ENCODE peak calls at places on chromosomes 5 and 9, in seven cellular contexts. One of them, this sample, is unnamed.
A peak's percentile ranks its signal among the peaks of the same experiment; 100 is the strongest.

GRCh38 chr9:129803679-129804065 is 688 bp downstream of the TOR1B start:
- DNase-seq in IMR-90: no peak
- DNase-seq in brain microvascular endothelial cell: no peak
- DNase-seq in A549: no peak
- DNase-seq in fibroblast of the aortic adventitia: peak; percentile 19
- DNase-seq in choroid plexus epithelial cell: peak; percentile 23
- DNase-seq in K562: no peak
- DNase-seq in this sample: peak; percentile 15

GRCh38 chr5:151868451-151868850 is 56.2 kb downstream of the GLRA1 start:
- DNase-seq in IMR-90: no peak
- DNase-seq in brain microvascular endothelial cell: no peak
- DNase-seq in A549: no peak
- DNase-seq in fibroblast of the aortic adventitia: no peak
- DNase-seq in choroid plexus epithelial cell: no peak
- DNase-seq in K562: no peak
- DNase-seq in this sample: no peak

GRCh38 chr9:35813434-35814105 is 1.3 kb downstream of the HINT2 start:
- DNase-seq in IMR-90: peak; percentile 32
- DNase-seq in brain microvascular endothelial cell: no peak
- DNase-seq in A549: peak; percentile 79
- DNase-seq in fibroblast of the aortic adventitia: peak; percentile 25
- DNase-seq in choroid plexus epithelial cell: peak; percentile 47
- DNase-seq in K562: peak; percentile 43
- DNase-seq in this sample: no peak

GRCh38 chr5:173530547-173530946 is 85.9 kb downstream of the BOD1 start:
- DNase-seq in IMR-90: no peak
- DNase-seq in brain microvascular endothelial cell: no peak
- DNase-seq in A549: peak; percentile 22
- DNase-seq in fibroblast of the aortic adventitia: no peak
- DNase-seq in choroid plexus epithelial cell: peak; percentile 26
- DNase-seq in K562: peak; percentile 28
- DNase-seq in this sample: no peak

GRCh38 chr5:156722358-156722757 is 127.7 kb upstream of the PPP1R2B start:
- DNase-seq in IMR-90: peak; percentile 29
- DNase-seq in brain microvascular endothelial cell: no peak
- DNase-seq in A549: no peak
- DNase-seq in fibroblast of the aortic adventitia: no peak
- DNase-seq in choroid plexus epithelial cell: no peak
- DNase-seq in K562: no peak
- DNase-seq in this sample: no peak

GRCh38 chr9:97502222-97502983 is 937 bp downstream of the TMOD1 start:
- DNase-seq in IMR-90: no peak
- DNase-seq in brain microvascular endothelial cell: no peak
- DNase-seq in A549: no peak
- DNase-seq in fibroblast of the aortic adventitia: no peak
- DNase-seq in choroid plexus epithelial cell: no peak
- DNase-seq in K562: peak; percentile 31
- DNase-seq in this sample: no peak

GRCh38 chr9:114336157-114336556 is 6.5 kb downstream of the ORM2 start:
- DNase-seq in IMR-90: no peak
- DNase-seq in brain microvascular endothelial cell: no peak
- DNase-seq in A549: no peak
- DNase-seq in fibroblast of the aortic adventitia: no peak
- DNase-seq in choroid plexus epithelial cell: no peak
- DNase-seq in K562: no peak
- DNase-seq in this sample: no peak

GRCh38 chr9:92492781-92493401 is 10.6 kb upstream of the ASPN start:
- DNase-seq in IMR-90: no peak
- DNase-seq in brain microvascular endothelial cell: no peak
- DNase-seq in A549: no peak
- DNase-seq in fibroblast of the aortic adventitia: no peak
- DNase-seq in choroid plexus epithelial cell: no peak
- DNase-seq in K562: no peak
- DNase-seq in this sample: no peak

GRCh38 chr5:72859127-72859526 is 42.7 kb downstream of the TNPO1 start:
- DNase-seq in IMR-90: no peak
- DNase-seq in brain microvascular endothelial cell: no peak
- DNase-seq in A549: no peak
- DNase-seq in fibroblast of the aortic adventitia: no peak
- DNase-seq in choroid plexus epithelial cell: no peak
- DNase-seq in K562: no peak
- DNase-seq in this sample: no peak

GRCh38 chr5:143543358-143544255 is 140.1 kb upstream of the NR3C1 start:
- DNase-seq in IMR-90: peak; percentile 76
- DNase-seq in brain microvascular endothelial cell: peak; percentile 29
- DNase-seq in A549: peak; percentile 76
- DNase-seq in fibroblast of the aortic adventitia: peak; percentile 63
- DNase-seq in choroid plexus epithelial cell: peak; percentile 59
- DNase-seq in K562: no peak
- DNase-seq in this sample: peak; percentile 44

GRCh38 chr5:53167836-53168235 is 58.3 kb upstream of the MOCS2 start:
- DNase-seq in IMR-90: peak; percentile 39
- DNase-seq in brain microvascular endothelial cell: no peak
- DNase-seq in A549: no peak
- DNase-seq in fibroblast of the aortic adventitia: peak; percentile 50
- DNase-seq in choroid plexus epithelial cell: peak; percentile 74
- DNase-seq in K562: no peak
- DNase-seq in this sample: peak; percentile 48

GRCh38 chr9:114662081-114662989 is 4.7 kb upstream of the TEX53 start:
- DNase-seq in IMR-90: peak; percentile 33
- DNase-seq in brain microvascular endothelial cell: peak; percentile 35
- DNase-seq in A549: peak; percentile 33
- DNase-seq in fibroblast of the aortic adventitia: peak; percentile 52
- DNase-seq in choroid plexus epithelial cell: peak; percentile 52
- DNase-seq in K562: peak; percentile 81
- DNase-seq in this sample: peak; percentile 31

GRCh38 chr5:170534177-170534576 is 30.4 kb downstream of the KCNIP1 start:
- DNase-seq in IMR-90: no peak
- DNase-seq in brain microvascular endothelial cell: no peak
- DNase-seq in A549: no peak
- DNase-seq in fibroblast of the aortic adventitia: no peak
- DNase-seq in choroid plexus epithelial cell: no peak
- DNase-seq in K562: no peak
- DNase-seq in this sample: no peak

GRCh38 chr9:84970432-84970831 is 300.9 kb downstream of the NTRK2 start:
- DNase-seq in IMR-90: no peak
- DNase-seq in brain microvascular endothelial cell: peak; percentile 49
- DNase-seq in A549: peak; percentile 90
- DNase-seq in fibroblast of the aortic adventitia: peak; percentile 1
- DNase-seq in choroid plexus epithelial cell: no peak
- DNase-seq in K562: no peak
- DNase-seq in this sample: peak; percentile 32

GRCh38 chr5:146818790-146819189 is 59.8 kb downstream of the PPP2R2B start:
- DNase-seq in IMR-90: no peak
- DNase-seq in brain microvascular endothelial cell: no peak
- DNase-seq in A549: no peak
- DNase-seq in fibroblast of the aortic adventitia: no peak
- DNase-seq in choroid plexus epithelial cell: no peak
- DNase-seq in K562: no peak
- DNase-seq in this sample: no peak
- TF ChIP-seq CTCF in IMR-90: no peak
- TF ChIP-seq CTCF in brain microvascular endothelial cell: no peak
- TF ChIP-seq CTCF in A549: no peak
- TF ChIP-seq CTCF in fibroblast of the aortic adventitia: no peak
- TF ChIP-seq CTCF in choroid plexus epithelial cell: no peak
- TF ChIP-seq CTCF in K562: no peak
- TF ChIP-seq CTCF in this sample: no peak

DNA sequence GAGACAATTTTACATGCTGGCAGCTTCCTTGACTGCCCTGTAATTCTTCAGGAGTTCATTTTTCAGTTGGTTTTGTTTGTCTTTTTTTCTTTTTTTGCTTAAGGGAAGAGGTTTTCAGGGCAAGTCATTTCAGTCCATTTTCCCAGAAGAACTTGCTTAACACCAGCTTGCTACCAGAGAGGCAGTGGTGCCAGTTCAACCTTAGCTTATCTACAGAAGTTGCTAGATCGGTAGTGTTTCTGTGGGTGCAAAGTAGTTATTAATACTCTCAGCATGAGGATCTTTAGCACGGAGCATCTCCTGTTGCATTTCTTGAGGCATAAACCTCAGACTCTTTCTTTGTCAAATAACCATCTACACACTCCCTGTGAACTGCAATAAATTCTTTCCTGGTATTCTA is 1.1 kb downstream of the SPEF2 start:
- DNase-seq in IMR-90: no peak
- DNase-seq in brain microvascular endothelial cell: no peak
- DNase-seq in A549: no peak
- DNase-seq in fibroblast of the aortic adventitia: peak; percentile 2
- DNase-seq in choroid plexus epithelial cell: peak; percentile 4
- DNase-seq in K562: no peak
- DNase-seq in this sample: no peak
- H3K4me3 ChIP-seq in IMR-90: no peak overlapping the region
- H3K4me3 ChIP-seq in brain microvascular endothelial cell: no peak overlapping the region
- H3K4me3 ChIP-seq in A549: peak overlapping the region; percentile 87
- H3K4me3 ChIP-seq in fibroblast of the aortic adventitia: peak overlapping the region; percentile 90
- H3K4me3 ChIP-seq in choroid plexus epithelial cell: no peak overlapping the region
- H3K4me3 ChIP-seq in K562: no peak overlapping the region
- H3K4me3 ChIP-seq in this sample: no peak overlapping the region

DNA sequence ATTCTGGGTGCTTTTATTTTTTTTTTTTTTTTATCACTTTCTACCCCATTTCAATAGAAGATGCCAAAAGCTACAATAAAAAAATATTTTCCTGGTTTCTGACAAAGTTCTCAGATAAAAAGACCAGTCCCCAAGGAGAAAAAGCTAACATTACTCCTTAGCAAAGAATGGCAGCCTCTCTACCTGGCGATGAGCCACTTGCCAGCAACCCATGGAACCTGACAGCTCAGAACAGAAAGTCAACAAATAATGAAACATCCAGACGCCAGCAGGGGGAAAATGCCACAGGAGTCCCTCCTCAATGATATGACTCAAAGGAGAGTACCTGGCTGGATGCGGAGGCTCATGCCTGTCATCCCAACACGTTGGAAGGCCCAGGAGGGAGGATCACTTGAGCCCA is 123.2 kb downstream of the MYO10 start:
- DNase-seq in IMR-90: peak; percentile 61
- DNase-seq in brain microvascular endothelial cell: peak; percentile 51
- DNase-seq in A549: peak; percentile 72
- DNase-seq in fibroblast of the aortic adventitia: peak; percentile 93
- DNase-seq in choroid plexus epithelial cell: peak; percentile 69
- DNase-seq in K562: no peak
- DNase-seq in this sample: peak; percentile 78
- TF ChIP-seq CTCF in IMR-90: peak; percentile 7
- TF ChIP-seq CTCF in brain microvascular endothelial cell: peak; percentile 37
- TF ChIP-seq CTCF in A549: no peak
- TF ChIP-seq CTCF in fibroblast of the aortic adventitia: peak; percentile 33
- TF ChIP-seq CTCF in choroid plexus epithelial cell: peak; percentile 35
- TF ChIP-seq CTCF in K562: no peak
- TF ChIP-seq CTCF in this sample: peak; percentile 15

GRCh38 chr5:1651250-1651649 is 127.5 kb upstream of the LPCAT1 start:
- DNase-seq in IMR-90: no peak
- DNase-seq in brain microvascular endothelial cell: no peak
- DNase-seq in A549: no peak
- DNase-seq in fibroblast of the aortic adventitia: no peak
- DNase-seq in choroid plexus epithelial cell: no peak
- DNase-seq in K562: no peak
- DNase-seq in this sample: no peak
- H3K4me3 ChIP-seq in IMR-90: no peak overlapping the region
- H3K4me3 ChIP-seq in brain microvascular endothelial cell: no peak overlapping the region
- H3K4me3 ChIP-seq in A549: no peak overlapping the region
- H3K4me3 ChIP-seq in fibroblast of the aortic adventitia: no peak overlapping the region
- H3K4me3 ChIP-seq in choroid plexus epithelial cell: no peak overlapping the region
- H3K4me3 ChIP-seq in K562: no peak overlapping the region
- H3K4me3 ChIP-seq in this sample: no peak overlapping the region

GRCh38 chr5:95848701-95849100 is 26.2 kb upstream of the GLRX start:
- DNase-seq in IMR-90: peak; percentile 73
- DNase-seq in brain microvascular endothelial cell: no peak
- DNase-seq in A549: no peak
- DNase-seq in fibroblast of the aortic adventitia: peak; percentile 50
- DNase-seq in choroid plexus epithelial cell: peak; percentile 73
- DNase-seq in K562: no peak
- DNase-seq in this sample: no peak

GRCh38 chr5:95845401-95845800 is 22.9 kb upstream of the GLRX start:
- DNase-seq in IMR-90: no peak
- DNase-seq in brain microvascular endothelial cell: no peak
- DNase-seq in A549: no peak
- DNase-seq in fibroblast of the aortic adventitia: no peak
- DNase-seq in choroid plexus epithelial cell: no peak
- DNase-seq in K562: no peak
- DNase-seq in this sample: no peak

GRCh38 chr5:95846554-95847260 is 24.2 kb upstream of the GLRX start:
- DNase-seq in IMR-90: peak; percentile 79
- DNase-seq in brain microvascular endothelial cell: peak; percentile 70
- DNase-seq in A549: peak; percentile 76
- DNase-seq in fibroblast of the aortic adventitia: peak; percentile 89
- DNase-seq in choroid plexus epithelial cell: peak; percentile 89
- DNase-seq in K562: peak; percentile 76
- DNase-seq in this sample: peak; percentile 75

GRCh38 chr5:95850391-95850894 is 27.9 kb upstream of the GLRX start:
- DNase-seq in IMR-90: no peak
- DNase-seq in brain microvascular endothelial cell: no peak
- DNase-seq in A549: no peak
- DNase-seq in fibroblast of the aortic adventitia: no peak
- DNase-seq in choroid plexus epithelial cell: peak; percentile 69
- DNase-seq in K562: no peak
- DNase-seq in this sample: no peak

GRCh38 chr5:95847261-95847592 is 24.7 kb upstream of the GLRX start:
- DNase-seq in IMR-90: no peak
- DNase-seq in brain microvascular endothelial cell: no peak
- DNase-seq in A549: no peak
- DNase-seq in fibroblast of the aortic adventitia: no peak
- DNase-seq in choroid plexus epithelial cell: no peak
- DNase-seq in K562: no peak
- DNase-seq in this sample: no peak
- TF ChIP-seq CTCF in IMR-90: no peak
- TF ChIP-seq CTCF in brain microvascular endothelial cell: no peak
- TF ChIP-seq CTCF in A549: no peak
- TF ChIP-seq CTCF in fibroblast of the aortic adventitia: no peak
- TF ChIP-seq CTCF in choroid plexus epithelial cell: no peak
- TF ChIP-seq CTCF in K562: no peak
- TF ChIP-seq CTCF in this sample: no peak

DNA sequence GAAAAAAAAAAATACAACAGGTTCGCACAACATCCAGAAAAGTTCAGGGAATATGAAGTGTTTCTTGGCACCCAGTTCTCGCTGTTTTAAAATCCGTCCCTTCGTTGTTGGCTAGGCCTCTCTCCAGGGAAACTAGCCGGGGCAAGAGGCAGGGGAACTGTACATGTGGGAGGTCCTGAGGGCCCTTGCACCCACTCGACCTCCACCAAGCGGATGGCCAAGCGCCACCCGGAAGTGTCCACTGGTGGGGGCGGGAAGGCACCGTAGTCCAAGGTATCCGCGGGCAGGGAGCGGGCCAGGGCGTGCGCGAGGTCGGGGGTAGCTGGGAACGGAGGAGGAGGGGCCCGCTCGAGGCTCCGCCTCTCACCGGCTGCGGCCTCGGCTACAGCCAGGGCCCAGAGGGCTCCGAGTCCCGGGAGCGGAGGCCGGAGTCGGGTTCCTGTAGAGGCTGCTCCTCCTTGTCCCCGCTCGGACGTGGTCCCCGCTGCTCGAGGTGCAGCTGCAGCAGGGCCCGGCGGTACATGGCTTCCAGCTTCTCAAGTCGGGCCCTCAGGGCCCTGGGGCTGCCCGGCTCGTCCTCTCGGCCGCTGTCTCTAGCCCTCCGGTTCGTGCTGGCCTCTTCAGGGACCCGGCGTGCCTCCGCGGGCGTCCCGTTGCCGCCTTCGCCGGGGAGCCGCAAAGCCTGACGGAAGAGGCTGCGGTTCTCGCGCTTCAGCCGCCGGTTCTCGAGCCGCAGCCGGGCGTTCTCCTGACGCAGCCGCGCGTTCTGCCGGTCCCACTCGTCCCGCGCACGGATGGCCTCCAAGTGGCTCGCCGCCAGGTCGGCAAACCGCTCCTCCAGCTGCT is 720 bp downstream of the TUSC1 start:
- DNase-seq in IMR-90: peak; percentile 55
- DNase-seq in brain microvascular endothelial cell: peak; percentile 50
- DNase-seq in A549: peak; percentile 81
- DNase-seq in fibroblast of the aortic adventitia: peak; percentile 74
- DNase-seq in choroid plexus epithelial cell: peak; percentile 53
- DNase-seq in K562: no peak
- DNase-seq in this sample: peak; percentile 80
- H3K4me3 ChIP-seq in IMR-90: peak overlapping the region; percentile 59
- H3K4me3 ChIP-seq in brain microvascular endothelial cell: peak overlapping the region; percentile 67
- H3K4me3 ChIP-seq in A549: peak overlapping the region; percentile 64
- H3K4me3 ChIP-seq in fibroblast of the aortic adventitia: peak overlapping the region; percentile 76
- H3K4me3 ChIP-seq in choroid plexus epithelial cell: peak overlapping the region; percentile 66
- H3K4me3 ChIP-seq in K562: no peak overlapping the region
- H3K4me3 ChIP-seq in this sample: peak overlapping the region; percentile 63

This sample was measured in astrocyte of the spinal cord.